ENCODE peak calls at places on chromosomes 13 and 19, in ten cellular contexts. D, Y, F, O, K, E, B, J, R and T are unnamed samples.

GRCh38 chr19:3699741-3700241 is 477 bp downstream of the PIP5K1C start:
- DNase-seq in B (no peak), F (no peak), O (no peak), R (no peak), D (peak), E (no peak), Y (no peak), J (peak), K (no peak), T (no peak)

GRCh38 chr13:47904891-47905290 is 96.2 kb downstream of the SUCLA2 start:
- DNase-seq in B (no peak), O (no peak), K (no peak), D (no peak), R (no peak), E (no peak), F (no peak), J (no peak), Y (no peak), T (no peak)

GRCh38 chr13:107203146-107203847 is 635.4 kb upstream of the ARGLU1 start:
- DNase-seq in D (peak), E (no peak), B (no peak), F (peak), J (no peak), K (peak), O (no peak), Y (peak), R (no peak), T (no peak)

GRCh38 chr19:45251452-45252354 is 632 bp downstream of the MARK4 start:
- DNase-seq in K (peak), R (no peak), D (peak), F (peak), Y (peak), B (no peak), E (no peak), J (peak), O (no peak), T (peak)

GRCh38 chr13:35349673-35350278 is 126.7 kb downstream of the MAB21L1 start:
- DNase-seq in F (no peak), R (peak), D (no peak), J (no peak), Y (no peak), O (no peak), E (no peak), K (no peak), B (no peak), T (no peak)

GRCh38 chr19:53086949-53087348 is 16.3 kb downstream of the ZNF160 start:
- DNase-seq in F (no peak), E (no peak), Y (no peak), J (no peak), O (no peak), K (no peak), R (no peak), D (no peak), B (no peak), T (no peak)

GRCh38 chr19:38663957-38664502 is 16.6 kb downstream of the ACTN4 start:
- DNase-seq in R (no peak), E (no peak), F (peak), K (no peak), Y (no peak), J (no peak), B (peak), D (no peak), O (no peak), T (no peak)

GRCh38 chr13:114063545-114064515 is 68.6 kb downstream of the RASA3 start:
- DNase-seq in F (peak), D (peak), R (no peak), J (peak), K (peak), Y (no peak), B (peak), E (peak), O (peak), T (peak)

GRCh38 chr19:35557539-35558399 is 5.7 kb downstream of the ATP4A start:
- DNase-seq in D (peak), F (peak), K (peak), E (peak), O (no peak), J (no peak), R (no peak), B (no peak), Y (peak), T (peak)

GRCh38 chr19:7494416-7495098 is 5.7 kb upstream of the PEX11G start:
- DNase-seq in R (no peak), D (peak), J (no peak), Y (no peak), K (peak), E (peak), F (no peak), B (peak), O (no peak), T (no peak)

GRCh38 chr13:58950911-58951310 is 1212.8 kb downstream of the DIAPH3 start:
- DNase-seq in Y (no peak), F (no peak), E (no peak), D (no peak), R (no peak), B (no peak), J (no peak), O (no peak), K (no peak), T (no peak)

GRCh38 chr13:45833242-45833641 is 18.3 kb downstream of the SIAH3 start:
- DNase-seq in D (no peak), R (no peak), K (no peak), B (no peak), O (no peak), J (no peak), Y (peak), E (no peak), F (no peak), T (no peak)

GRCh38 chr13:37748913-37749312 is 120.7 kb downstream of the TRPC4 start:
- DNase-seq in D (no peak), B (no peak), R (no peak), O (no peak), J (no peak), E (no peak), Y (no peak), F (no peak), K (no peak), T (no peak)

GRCh38 chr19:13398780-13399726 is 107.2 kb downstream of the CACNA1A start:
- DNase-seq in O (no peak), B (no peak), R (no peak), J (no peak), K (peak), Y (no peak), F (no peak), D (no peak), E (no peak), T (no peak)

GRCh38 chr19:55504252-55504603 is 16.0 kb downstream of the SSC5D start:
- DNase-seq in Y (no peak), K (no peak), J (no peak), F (no peak), D (no peak), R (no peak), E (no peak), O (no peak), B (no peak), T (no peak)
- TF ChIP-seq CTCF in Y (no peak), K (no peak), J (no peak), F (no peak), D (no peak), R (no peak), E (no peak), O (peak), B (no peak), T (no peak)

GRCh38 chr13:22232186-22232585 is 561.3 kb downstream of the FGF9 start:
- DNase-seq in Y (no peak), O (peak), F (no peak), K (no peak), B (no peak), J (no peak), E (no peak), D (no peak), R (no peak), T (no peak)

GRCh38 chr13:22240716-22241115 is 569.8 kb downstream of the FGF9 start:
- DNase-seq in F (no peak), O (no peak), Y (no peak), E (no peak), D (no peak), K (no peak), J (no peak), R (no peak), B (no peak), T (no peak)

GRCh38 chr13:22238269-22238668 is 567.4 kb downstream of the FGF9 start:
- DNase-seq in Y (no peak), J (no peak), B (no peak), K (no peak), E (no peak), F (no peak), D (no peak), R (no peak), O (no peak), T (no peak)

GRCh38 chr13:22235950-22236290 is 565.0 kb downstream of the FGF9 start:
- DNase-seq in E (no peak), Y (peak), K (no peak), R (no peak), O (peak), J (no peak), F (no peak), D (no peak), B (no peak), T (no peak)

DNA sequence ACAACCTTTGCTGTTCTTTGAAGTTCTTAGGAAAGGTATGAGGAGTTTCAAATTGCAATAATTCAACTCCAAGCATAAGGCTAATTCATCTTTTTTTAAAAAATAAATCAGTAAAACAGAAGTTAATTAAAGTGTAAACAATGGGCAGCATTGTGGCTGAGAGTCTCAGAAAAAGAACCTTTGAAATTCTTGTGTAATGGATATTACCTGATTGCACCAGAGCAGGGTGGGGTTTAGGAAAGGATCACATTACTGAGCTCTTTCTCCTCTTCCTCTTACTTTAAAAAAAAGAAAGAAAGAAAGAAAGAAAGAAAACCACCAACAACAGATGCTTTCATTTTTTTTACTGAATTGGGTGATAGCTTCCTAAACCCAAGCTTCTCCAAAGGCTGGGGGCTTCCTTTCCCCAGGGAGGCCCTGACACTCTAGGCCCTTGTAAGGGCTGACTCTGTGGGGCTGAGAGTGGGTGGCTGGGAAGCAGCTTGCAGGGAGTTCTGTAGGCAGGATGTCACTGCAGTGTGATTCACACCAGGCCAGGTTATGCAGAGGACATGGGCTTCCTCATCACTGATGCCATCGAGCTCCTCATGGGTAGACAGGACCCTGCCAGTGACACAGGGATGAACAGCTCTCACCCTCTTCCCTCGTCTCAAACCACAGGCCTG is 564.5 kb downstream of the FGF9 start:
- DNase-seq in R (no peak), D (no peak), K (no peak), E (no peak), B (no peak), J (no peak), F (no peak), O (no peak), Y (no peak), T (no peak)
- TF ChIP-seq EP300 in R (no peak), D (no peak), K (no peak), E (no peak), B (no peak), J (no peak), F (no peak), O (no peak), Y (no peak), T (no peak)

GRCh38 chr19:47891622-47891922 is 5.5 kb upstream of the SULT2A1 start:
- DNase-seq in F (no peak), J (no peak), R (no peak), E (no peak), B (peak), O (no peak), D (peak), K (no peak), Y (no peak), T (no peak)

GRCh38 chr19:47890865-47891621 is 4.9 kb upstream of the SULT2A1 start:
- DNase-seq in B (peak), Y (no peak), J (no peak), D (no peak), K (no peak), E (no peak), O (no peak), R (no peak), F (no peak), T (no peak)

GRCh38 chr19:47896019-47896418 is 9.9 kb upstream of the SULT2A1 start:
- DNase-seq in E (no peak), Y (no peak), D (no peak), K (no peak), F (no peak), O (no peak), B (peak), J (no peak), R (no peak), T (no peak)

GRCh38 chr19:47895165-47895782 is 9.2 kb upstream of the SULT2A1 start:
- DNase-seq in E (no peak), B (peak), K (no peak), R (no peak), J (no peak), Y (no peak), O (no peak), D (no peak), F (no peak), T (no peak)

DNA sequence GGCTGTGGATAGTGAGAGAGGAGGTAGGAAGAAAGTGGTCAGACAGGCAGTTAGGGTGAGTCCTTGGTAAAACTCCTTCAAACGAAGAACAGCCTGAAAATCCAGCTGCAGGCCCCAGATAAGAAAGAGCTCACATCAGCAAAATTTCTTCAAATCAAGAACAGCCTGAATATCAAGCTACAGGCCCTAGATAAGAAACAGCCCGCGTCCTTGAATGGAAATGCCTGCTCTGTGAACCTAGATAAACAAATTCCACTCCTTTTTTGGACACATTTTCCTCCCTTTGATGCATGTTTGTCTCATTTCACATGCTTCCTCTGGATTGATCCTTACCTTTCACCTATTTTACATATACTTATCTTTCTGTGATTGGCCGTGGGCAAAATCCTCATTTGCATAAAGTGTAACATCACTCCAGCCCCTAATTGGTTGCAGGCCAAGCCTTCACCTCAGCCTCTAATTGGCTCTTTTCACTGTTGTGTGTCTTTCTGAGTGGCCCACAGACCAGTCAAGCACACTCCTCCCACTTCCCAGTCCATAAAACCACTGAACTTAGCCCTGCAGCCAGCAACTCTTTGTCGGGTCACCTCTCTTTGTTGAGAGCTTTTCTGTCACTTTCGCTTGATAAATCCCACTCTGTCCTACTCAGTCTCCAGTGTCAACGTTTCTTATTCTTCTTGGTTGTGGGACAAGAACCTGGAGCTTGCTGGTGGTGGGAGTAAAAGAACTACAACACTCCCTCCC is 6.0 kb upstream of the SULT2A1 start:
- DNase-seq in K (peak), D (no peak), O (no peak), B (peak), Y (no peak), J (no peak), E (peak), R (no peak), F (no peak), T (no peak)
- TF ChIP-seq POLR2AphosphoS5 in K (peak), D (no peak), O (no peak), B (no peak), Y (peak), J (no peak), E (no peak), R (no peak), F (no peak), T (no peak)

GRCh38 chr13:67735651-67736050 is 505.5 kb upstream of the PCDH9 start:
- DNase-seq in Y (no peak), R (no peak), F (no peak), D (no peak), B (no peak), E (no peak), K (no peak), J (no peak), O (no peak), T (no peak)

GRCh38 chr13:67740871-67741475 is 510.8 kb upstream of the PCDH9 start:
- DNase-seq in J (no peak), K (no peak), Y (no peak), O (no peak), B (no peak), E (no peak), R (no peak), D (no peak), F (no peak), T (no peak)

GRCh38 chr13:67742478-67742877 is 512.3 kb upstream of the PCDH9 start:
- DNase-seq in Y (no peak), D (no peak), K (no peak), F (no peak), O (no peak), E (no peak), B (no peak), J (no peak), R (no peak), T (no peak)

GRCh38 chr13:67736646-67737420 is 506.7 kb upstream of the PCDH9 start:
- DNase-seq in F (no peak), E (no peak), K (no peak), R (no peak), Y (no peak), D (peak), O (no peak), J (no peak), B (no peak), T (no peak)
- TF ChIP-seq CTCF in F (no peak), E (no peak), K (peak), R (peak), Y (peak), D (peak), O (no peak), J (no peak), B (no peak), T (no peak)

GRCh38 chr13:53201454-53202225 is 173.0 kb downstream of the OLFM4 start:
- DNase-seq in E (no peak), J (no peak), Y (peak), R (no peak), O (no peak), K (no peak), D (peak), F (peak), B (no peak), T (peak)
- TF ChIP-seq EP300 in E (no peak), J (no peak), Y (no peak), R (no peak), O (no peak), K (no peak), D (no peak), F (no peak), B (no peak), T (no peak)